ENCODE peak calls at places on chromosomes 13 and 19, in seven cellular contexts. W, P, F, I, B, C and M are unnamed samples.
A peak's percentile ranks its signal among the peaks of the same experiment; 100 is the strongest.

GRCh38 chr13:24851546-24851945 is 87.6 kb downstream of the RNF17 start:
- DNase-seq in B (no peak), P (no peak), C (peak; percentile 3), F (no peak), W (peak; percentile 11), I (no peak), M (no peak)

GRCh38 chr13:39554371-39554770 is 48.6 kb downstream of the LHFPL6 start:
- DNase-seq in C (peak; percentile 31), F (no peak), I (no peak), B (no peak), W (no peak), P (no peak), M (no peak)

GRCh38 chr19:18292460-18292809 is 11.0 kb upstream of the JUND start:
- DNase-seq in B (no peak), P (no peak), F (no peak), W (no peak), I (no peak), C (no peak), M (no peak)

GRCh38 chr13:97367427-97367826 is 66.5 kb upstream of the RAP2A start:
- DNase-seq in C (peak; percentile 93), B (peak; percentile 40), F (no peak), W (peak; percentile 24), P (no peak), I (no peak), M (no peak)

GRCh38 chr13:58979851-58980250 is 1183.9 kb downstream of the DIAPH3 start:
- DNase-seq in P (no peak), F (no peak), W (no peak), I (no peak), B (no peak), C (no peak), M (no peak)

GRCh38 chr19:7994923-7995682 is 10.3 kb downstream of the ELAVL1 start:
- DNase-seq in C (no peak), W (no peak), B (no peak), F (no peak), P (no peak), I (no peak), M (no peak)

GRCh38 chr13:99310382-99311031 is 3.3 kb upstream of the GPR183 start:
- DNase-seq in F (no peak), B (no peak), C (peak; percentile 86), W (peak; percentile 74), I (no peak), P (no peak), M (no peak)

GRCh38 chr19:12648088-12648487 is 18.5 kb downstream of the MAN2B1 start:
- DNase-seq in F (no peak), P (no peak), C (no peak), B (no peak), I (no peak), W (no peak), M (no peak)

GRCh38 chr13:44801990-44802389 is 187.3 kb downstream of the NUFIP1 start:
- DNase-seq in I (no peak), W (peak; percentile 65), B (no peak), F (no peak), C (peak; percentile 82), P (no peak), M (no peak)

GRCh38 chr13:113888701-113889330 is 24.9 kb upstream of the GAS6 start:
- DNase-seq in W (no peak), F (no peak), P (peak; percentile 32), I (no peak), C (peak; percentile 31), B (no peak), M (no peak)

GRCh38 chr13:37173214-37173613 is 67.8 kb upstream of the CSNK1A1L start:
- DNase-seq in C (peak; percentile 92), P (no peak), I (no peak), B (no peak), W (peak; percentile 69), F (no peak), M (no peak)

GRCh38 chr19:33805840-33806433 is 9.3 kb downstream of the KCTD15 start:
- DNase-seq in B (no peak), W (no peak), I (no peak), P (no peak), C (no peak), F (no peak), M (no peak)

GRCh38 chr19:34430738-34431625 is 2.8 kb downstream of the UBA2 start:
- DNase-seq in P (no peak), I (peak; percentile 11), B (peak; percentile 20), W (no peak), C (peak; percentile 41), F (no peak), M (peak; percentile 9)

GRCh38 chr13:67771106-67771505 is 541.0 kb upstream of the PCDH9 start:
- DNase-seq in F (no peak), W (no peak), B (no peak), I (no peak), P (no peak), C (no peak), M (no peak)

GRCh38 chr13:110491869-110492268 is 69.7 kb downstream of the RAB20 start:
- DNase-seq in W (no peak), P (no peak), F (no peak), B (no peak), C (no peak), I (no peak), M (no peak)

GRCh38 chr13:69565334-69565733 is 542.3 kb upstream of the ATXN8OS start:
- DNase-seq in W (no peak), P (no peak), I (no peak), F (no peak), C (peak; percentile 79), B (no peak), M (no peak)

DNA sequence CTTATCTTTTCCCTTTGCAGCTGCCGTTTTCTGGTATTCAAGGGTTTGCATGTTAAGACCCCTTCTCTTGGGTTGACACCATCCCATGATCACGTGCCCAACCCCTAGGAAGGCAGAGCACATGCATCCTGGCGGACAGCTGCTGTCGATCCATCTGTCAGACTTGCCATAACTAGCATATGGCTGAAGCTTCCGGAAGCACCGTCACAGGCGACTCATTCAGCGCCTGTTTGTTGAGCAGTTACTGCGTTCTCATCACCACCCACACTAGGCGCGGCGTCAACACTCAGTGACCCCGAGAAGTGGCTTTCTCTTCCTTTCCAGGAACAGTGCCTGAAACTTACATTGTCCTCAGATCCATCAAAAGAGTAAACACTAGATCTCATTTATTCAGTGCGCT is 93.6 kb downstream of the SOX1 start:
- DNase-seq in B (no peak), W (no peak), P (no peak), F (no peak), C (no peak), I (no peak), M (no peak)
- H3K4me3 ChIP-seq in B (no peak overlapping the region), W (no peak overlapping the region), P (no peak overlapping the region), F (no peak overlapping the region), C (no peak overlapping the region), I (no peak overlapping the region), M (no peak overlapping the region)

GRCh38 chr19:48685583-48685982 is 10.2 kb upstream of the FUT2 start:
- DNase-seq in C (no peak), P (no peak), B (no peak), W (no peak), F (no peak), I (no peak), M (no peak)

GRCh38 chr19:48686103-48686502 is 9.7 kb upstream of the FUT2 start:
- DNase-seq in I (no peak), F (no peak), C (no peak), P (no peak), W (no peak), B (no peak), M (no peak)

GRCh38 chr19:48681127-48681470 is 8.3 kb upstream of the NTN5 start:
- DNase-seq in C (peak; percentile 92), I (no peak), W (peak; percentile 83), F (no peak), P (no peak), B (no peak), M (no peak)

GRCh38 chr19:48680436-48681126 is 7.8 kb upstream of the NTN5 start:
- DNase-seq in F (no peak), B (no peak), C (no peak), I (no peak), W (no peak), P (no peak), M (no peak)

GRCh38 chr19:48683349-48683748 is 10.5 kb upstream of the NTN5 start:
- DNase-seq in C (peak; percentile 55), I (no peak), P (peak; percentile 64), W (no peak), B (no peak), F (no peak), M (no peak)
- H3K27ac ChIP-seq in C (no peak overlapping the region), I (no peak overlapping the region), P (no peak overlapping the region), W (no peak overlapping the region), B (no peak overlapping the region), F (no peak overlapping the region), M (no peak overlapping the region)

GRCh38 chr13:109249780-109250528 is 536.4 kb downstream of the IRS2 start:
- DNase-seq in P (no peak), C (no peak), F (no peak), W (no peak), B (no peak), I (no peak), M (no peak)
- H3K4me3 ChIP-seq in P (no peak overlapping the region), C (no peak overlapping the region), F (no peak overlapping the region), W (no peak overlapping the region), B (no peak overlapping the region), I (no peak overlapping the region), M (no peak overlapping the region)

GRCh38 chr19:3381701-3382372 is 15.5 kb downstream of the NFIC start:
- DNase-seq in P (no peak), W (no peak), F (no peak), I (no peak), C (no peak), B (no peak), M (no peak)
- H3K27ac ChIP-seq in P (peak overlapping the region; percentile 99), W (no peak overlapping the region), F (peak overlapping the region; percentile 84), I (no peak overlapping the region), C (no peak overlapping the region), B (no peak overlapping the region), M (no peak overlapping the region)

GRCh38 chr19:9009935-9010651 is at the start of gene MUC16:
- DNase-seq in P (no peak), I (no peak), W (no peak), F (no peak), C (no peak), B (no peak), M (no peak)

GRCh38 chr19:9011875-9012274 is 1.7 kb upstream of the MUC16 start:
- DNase-seq in P (no peak), C (no peak), B (no peak), F (no peak), W (no peak), I (no peak), M (no peak)

GRCh38 chr19:9014809-9015208 is 4.6 kb upstream of the MUC16 start:
- DNase-seq in W (no peak), P (no peak), B (no peak), C (no peak), I (no peak), F (no peak), M (no peak)

GRCh38 chr19:9010693-9011092 is 484 bp upstream of the MUC16 start:
- DNase-seq in C (no peak), B (no peak), W (no peak), F (no peak), I (no peak), P (no peak), M (no peak)

DNA sequence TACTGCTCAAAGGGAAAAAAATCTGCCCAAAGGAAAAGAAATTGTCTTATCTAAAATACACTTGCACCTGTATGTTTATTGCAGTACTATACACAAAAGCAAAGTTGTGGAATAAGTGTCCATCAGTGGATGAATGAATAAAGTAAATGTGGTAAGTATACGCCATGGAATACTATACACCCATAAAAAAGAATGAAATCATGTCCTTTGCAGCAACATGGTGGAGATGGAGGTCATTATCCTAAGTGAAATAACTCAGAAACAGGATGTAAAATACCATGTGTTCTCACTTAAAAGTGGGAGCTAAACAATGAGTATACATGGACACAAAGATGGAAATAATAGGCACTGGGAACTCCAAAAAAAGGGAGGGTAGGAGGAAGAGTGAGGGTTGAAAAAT is 3.8 kb upstream of the MUC16 start:
- DNase-seq in F (no peak), B (no peak), P (no peak), C (no peak), I (no peak), W (no peak), M (no peak)
- H3K4me3 ChIP-seq in F (no peak overlapping the region), B (no peak overlapping the region), P (no peak overlapping the region), C (no peak overlapping the region), I (no peak overlapping the region), W (no peak overlapping the region), M (no peak overlapping the region)